ENCODE peak calls at places on chromosome 16, in five cellular contexts. N is adipocyte; F is CD8-positive, alpha-beta T cell; G is PC-3; R is naive thymus-derived CD4-positive, alpha-beta T cell. M is an unnamed sample.

GRCh38 chr16:73280366-73280765 is 232.4 kb upstream of the ZFHX3 start:
- DNase-seq in N (no peak), F (no peak), G (no peak), R (no peak), M (no peak)

GRCh38 chr16:5916711-5917191 is 819.2 kb upstream of the EEF2KMT start:
- DNase-seq in N (no peak), F (no peak), G (no peak), R (no peak), M (no peak)

GRCh38 chr16:68360971-68361370 is 50.2 kb downstream of the PRMT7 start:
- DNase-seq in N (no peak), F (no peak), G (no peak), R (no peak), M (no peak)

GRCh38 chr16:78520470-78520869 is 421.0 kb downstream of the WWOX start:
- DNase-seq in N (no peak), F (no peak), G (no peak), R (no peak), M (no peak)

GRCh38 chr16:85759631-85760419 is 8.9 kb upstream of the C16orf74 start:
- DNase-seq in N (no peak), F (no peak), G (peak; percentile 52), R (no peak), M (peak; percentile 14)

GRCh38 chr16:54048994-54049929 is 237.3 kb downstream of the IRX3 start:
- DNase-seq in N (no peak), F (no peak), G (no peak), R (no peak), M (no peak)

GRCh38 chr16:85253127-85253941 is 141.1 kb upstream of the CIBAR2 start:
- DNase-seq in N (peak; percentile 72), F (peak; percentile 69), G (peak; percentile 31), R (peak; percentile 62), M (peak; percentile 24)

GRCh38 chr16:89420204-89420603 is 70.2 kb downstream of the ANKRD11 start:
- DNase-seq in N (no peak), F (no peak), G (no peak), R (no peak), M (no peak)

GRCh38 chr16:23365602-23366240 is 63.6 kb downstream of the SCNN1B start:
- DNase-seq in N (no peak), F (no peak), G (peak; percentile 56), R (no peak), M (peak; percentile 65)

GRCh38 chr16:23120562-23120961 is 28.7 kb downstream of the USP31 start:
- DNase-seq in N (no peak), F (no peak), G (no peak), R (no peak), M (no peak)

GRCh38 chr16:68786685-68787418 is 49.8 kb downstream of the CDH1 start:
- DNase-seq in N (no peak), F (no peak), G (no peak), R (no peak), M (no peak)

GRCh38 chr16:50252082-50252611 is 14.2 kb upstream of the ADCY7 start:
- DNase-seq in N (no peak), F (no peak), G (no peak), R (no peak), M (no peak)

GRCh38 chr16:85988723-85989313 is 89.9 kb downstream of the IRF8 start:
- DNase-seq in N (no peak), F (no peak), G (no peak), R (no peak), M (no peak)

GRCh38 chr16:27302126-27302525 is 11.6 kb upstream of the IL4R start:
- DNase-seq in N (no peak), F (no peak), G (no peak), R (no peak), M (no peak)

GRCh38 chr16:47377156-47377555 is 83.7 kb downstream of the ITFG1 start:
- DNase-seq in N (no peak), F (no peak), G (peak; percentile 44), R (no peak), M (no peak)

GRCh38 chr16:9050102-9050830 is 41.2 kb upstream of the HAPSTR1 start:
- DNase-seq in N (no peak), F (no peak), G (peak; percentile 14), R (no peak), M (no peak)

GRCh38 chr16:29943846-29944669 is 17.8 kb upstream of the TMEM219 start:
- DNase-seq in N (peak; percentile 95), F (no peak), G (peak; percentile 95), R (no peak), M (no peak)

GRCh38 chr16:1723450-1724147 is 17.6 kb downstream of the MAPK8IP3 start:
- DNase-seq in N (peak; percentile 81), F (peak; percentile 55), G (peak; percentile 68), R (peak; percentile 30), M (no peak)

GRCh38 chr16:31471875-31472558 is at the start of gene TGFB1I1:
- DNase-seq in N (peak; percentile 90), F (no peak), G (peak; percentile 8), R (no peak), M (no peak)

GRCh38 chr16:21646721-21647561 is 5.5 kb downstream of the IGSF6 start:
- DNase-seq in N (no peak), F (peak; percentile 71), G (no peak), R (peak; percentile 71), M (no peak)

GRCh38 chr16:71807905-71808592 is 585 bp downstream of the AP1G1 start:
- DNase-seq in N (peak; percentile 61), F (no peak), G (no peak), R (no peak), M (peak; percentile 5)

GRCh38 chr16:85557083-85557975 is 55.8 kb upstream of the GSE1 start:
- DNase-seq in N (peak; percentile 59), F (peak; percentile 56), G (peak; percentile 27), R (peak; percentile 54), M (no peak)

GRCh38 chr16:50459681-50460080 is 88.5 kb upstream of the NKD1 start:
- DNase-seq in N (no peak), F (no peak), G (no peak), R (no peak), M (no peak)

GRCh38 chr16:24978370-24978914 is 36.7 kb downstream of the ARHGAP17 start:
- DNase-seq in N (peak; percentile 15), F (no peak), G (no peak), R (no peak), M (no peak)

GRCh38 chr16:22316411-22316811 is 19.2 kb downstream of the POLR3E start:
- DNase-seq in N (no peak), F (no peak), G (no peak), R (no peak), M (no peak)

GRCh38 chr16:9138731-9139501 is 47.5 kb downstream of the HAPSTR1 start:
- DNase-seq in N (peak; percentile 84), F (peak; percentile 72), G (peak; percentile 50), R (peak; percentile 55), M (peak; percentile 24)

DNA sequence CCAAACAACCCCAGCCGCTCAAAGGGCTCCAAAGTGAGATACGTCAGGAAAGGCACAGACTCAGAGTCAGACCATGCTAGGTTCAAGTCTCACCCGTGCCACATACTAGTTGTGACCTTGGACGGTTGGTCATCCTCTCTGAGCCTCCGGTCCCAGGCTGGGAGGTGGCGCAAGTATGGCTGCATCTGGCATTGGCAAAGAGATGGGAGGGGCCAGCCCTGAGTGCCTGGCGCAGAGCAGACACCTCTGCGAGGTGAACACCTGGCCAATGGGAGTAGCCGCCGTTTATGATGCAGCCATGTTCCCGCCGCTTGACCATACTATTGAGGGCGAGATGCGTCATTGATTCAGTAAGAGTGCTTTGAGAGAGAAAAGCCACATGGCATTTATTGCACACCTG is 97.8 kb upstream of the PLCG2 start:
- DNase-seq in N (no peak), F (no peak), G (no peak), R (no peak), M (no peak)
- H3K4me1 ChIP-seq in N (no peaks in the 10 kb centered on the region), F (no peaks in the 10 kb centered on the region), G (no peaks in the 10 kb centered on the region), R (no peaks in the 10 kb centered on the region), M (no peaks in the 10 kb centered on the region)

DNA sequence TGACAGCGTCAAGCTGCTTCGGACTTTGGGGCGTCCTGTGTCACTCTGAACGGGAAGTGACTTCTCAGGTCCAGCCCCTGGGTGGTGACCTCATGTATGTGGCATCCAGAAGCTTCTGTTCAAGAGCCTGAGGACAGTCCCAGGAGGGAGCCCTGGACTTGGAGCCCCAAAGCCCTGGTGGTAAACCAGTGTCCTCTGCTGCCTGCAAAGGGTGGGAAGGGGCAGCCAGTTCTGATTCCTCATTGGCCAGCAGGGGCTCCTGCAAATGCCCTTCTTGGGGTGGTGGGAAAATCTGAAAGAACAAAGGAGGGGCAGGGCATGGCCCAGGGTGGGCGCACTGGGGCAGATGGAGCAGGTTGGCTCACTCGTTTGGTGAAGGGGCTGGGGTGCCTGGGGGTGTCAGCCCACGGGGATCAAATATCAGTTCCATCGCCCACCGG is 1.6 kb downstream of the OSGIN1 start:
- DNase-seq in N (peak; percentile 60), F (no peak), G (peak; percentile 53), R (no peak), M (peak; percentile 66)
- H3K4me3 ChIP-seq in N (peak overlapping the region; percentile 83), F (no peak overlapping the region), G (peak overlapping the region; percentile 79), R (no peak overlapping the region), M (peak overlapping the region; percentile 66)

GRCh38 chr16:76527244-76527643 is 250.0 kb downstream of the CNTNAP4 start:
- DNase-seq in N (no peak), F (no peak), G (no peak), R (no peak), M (no peak)

GRCh38 chr16:76532188-76532973 is 255.2 kb downstream of the CNTNAP4 start:
- DNase-seq in N (no peak), F (no peak), G (no peak), R (no peak), M (no peak)

GRCh38 chr16:76531236-76531635 is 254.0 kb downstream of the CNTNAP4 start:
- DNase-seq in N (no peak), F (no peak), G (no peak), R (no peak), M (no peak)
- H3K4me1 ChIP-seq in N (no peaks in the 10 kb centered on the region), F (no peaks in the 10 kb centered on the region), G (no peaks in the 10 kb centered on the region), R (no peaks in the 10 kb centered on the region), M (no peaks in the 10 kb centered on the region)

GRCh38 chr16:56625140-56625942 is at the start of gene MT1E:
- DNase-seq in N (peak; percentile 76), F (peak; percentile 37), G (no peak), R (peak; percentile 49), M (peak; percentile 83)
- H3K4me3 ChIP-seq in N (peak within 1 kb of the TSS; percentile 92), F (peak within 1 kb of the TSS; percentile 84), G (no peak within 1 kb of the TSS), R (peak within 1 kb of the TSS; percentile 54), M (peak within 1 kb of the TSS; percentile 66)

M was measured in gastrocnemius medialis.